ENCODE peak calls at places on chromosome 4, in four cellular contexts. D is stomach, H is PC-3, F is ovary. L is an unnamed sample.
A peak's percentile ranks its signal among the peaks of the same experiment; 100 is the strongest.

GRCh38 chr4:53592128-53592527 is 842 bp upstream of the LNX1 start:
- DNase-seq in D (no peak), F (no peak), H (no peak), L (no peak)

GRCh38 chr4:44583393-44583792 is 68.0 kb downstream of the YIPF7 start:
- DNase-seq in D (no peak), F (no peak), H (peak; percentile 10), L (no peak)

GRCh38 chr4:71558248-71558647 is 219.4 kb downstream of the SLC4A4 start:
- DNase-seq in H (peak; percentile 56), D (no peak), F (no peak), L (no peak)

GRCh38 chr4:182925298-182925738 is 8.1 kb upstream of the DCTD start:
- DNase-seq in F (peak; percentile 31), D (peak; percentile 83), H (peak; percentile 77), L (peak; percentile 59)

GRCh38 chr4:25938251-25939186 is 24.5 kb downstream of the SMIM20 start:
- DNase-seq in F (no peak), D (no peak), H (peak; percentile 5), L (peak; percentile 36)

GRCh38 chr4:154329268-154329858 is 162.2 kb downstream of the DCHS2 start:
- DNase-seq in F (peak; percentile 16), D (no peak), H (peak; percentile 59), L (no peak)

GRCh38 chr4:112515278-112516075 is 503 bp downstream of the NEUROG2 start:
- DNase-seq in H (peak; percentile 18), D (no peak), F (peak; percentile 31), L (no peak)

GRCh38 chr4:42104521-42104920 is 47.9 kb downstream of the BEND4 start:
- DNase-seq in F (no peak), H (peak; percentile 27), D (no peak), L (no peak)

GRCh38 chr4:114479595-114479994 is 119.0 kb upstream of the UGT8 start:
- DNase-seq in F (no peak), H (no peak), D (no peak), L (no peak)

GRCh38 chr4:26372525-26373172 is 51.8 kb downstream of the RBPJ start:
- DNase-seq in H (peak; percentile 62), D (no peak), F (no peak), L (peak; percentile 30)

DNA sequence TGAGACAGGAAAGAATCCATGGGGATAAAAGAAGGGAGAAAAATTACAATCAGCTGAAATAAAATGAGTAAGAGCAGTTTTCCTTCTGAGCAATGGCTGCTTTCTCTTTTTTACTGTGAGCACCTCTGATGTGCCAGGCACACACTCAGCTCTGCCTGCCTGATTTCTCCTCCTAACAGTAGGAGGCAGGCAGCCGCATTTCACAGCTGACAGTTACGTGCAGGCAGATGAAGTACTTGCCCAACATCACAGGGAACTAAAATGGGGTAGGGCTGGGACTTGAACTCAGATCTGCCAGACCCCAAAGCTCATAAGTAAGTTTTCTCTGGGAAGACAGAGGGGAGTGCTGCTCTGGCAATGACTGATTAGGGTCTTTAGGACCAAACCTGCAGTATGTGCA is 54.6 kb downstream of the C4orf50 start:
- DNase-seq in D (no peak), H (no peak), F (no peak), L (no peak)
- H3K27ac ChIP-seq in D (no peak overlapping the region), H (no peak overlapping the region), F (no peak overlapping the region), L (no peak overlapping the region)

GRCh38 chr4:72567821-72568620 is 1.0 kb downstream of the ADAMTS3 start:
- DNase-seq in H (peak; percentile 96), D (peak; percentile 40), F (peak; percentile 84), L (peak; percentile 51)
- H3K4me3 ChIP-seq in H (peak overlapping the region; percentile 92), D (peak overlapping the region; percentile 51), F (peak overlapping the region; percentile 59), L (peak overlapping the region; percentile 57)

GRCh38 chr4:168883513-168883912 is 126.5 kb downstream of the CBR4 start:
- DNase-seq in D (no peak), H (no peak), F (no peak), L (no peak)
- H3K27ac ChIP-seq in D (no peak overlapping the region), H (no peak overlapping the region), F (no peak overlapping the region), L (no peak overlapping the region)

DNA sequence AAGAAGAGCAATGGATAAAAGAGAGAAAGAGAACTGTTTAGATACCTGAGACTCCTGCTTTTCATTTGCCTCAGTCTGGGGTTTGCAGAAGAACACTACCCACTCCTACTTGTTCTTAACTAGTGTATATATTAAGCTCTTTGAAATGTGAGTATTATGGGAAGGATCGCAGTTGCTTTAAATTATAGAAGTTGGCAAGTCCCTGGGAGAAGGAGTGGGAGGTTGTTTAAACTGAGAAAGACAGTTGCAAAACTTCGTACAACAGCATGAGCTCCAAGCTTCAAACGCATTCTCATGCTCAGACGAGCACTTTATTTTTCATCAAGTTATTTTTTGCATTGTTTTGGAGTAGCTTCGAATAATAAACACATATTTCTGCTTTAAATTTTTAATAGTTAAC is 88.1 kb upstream of the C1QTNF7 start:
- DNase-seq in F (no peak), H (no peak), D (no peak), L (no peak)
- H3K4me3 ChIP-seq in F (peak overlapping the region; percentile 24), H (no peak overlapping the region), D (peak overlapping the region; percentile 28), L (peak overlapping the region; percentile 11)

DNA sequence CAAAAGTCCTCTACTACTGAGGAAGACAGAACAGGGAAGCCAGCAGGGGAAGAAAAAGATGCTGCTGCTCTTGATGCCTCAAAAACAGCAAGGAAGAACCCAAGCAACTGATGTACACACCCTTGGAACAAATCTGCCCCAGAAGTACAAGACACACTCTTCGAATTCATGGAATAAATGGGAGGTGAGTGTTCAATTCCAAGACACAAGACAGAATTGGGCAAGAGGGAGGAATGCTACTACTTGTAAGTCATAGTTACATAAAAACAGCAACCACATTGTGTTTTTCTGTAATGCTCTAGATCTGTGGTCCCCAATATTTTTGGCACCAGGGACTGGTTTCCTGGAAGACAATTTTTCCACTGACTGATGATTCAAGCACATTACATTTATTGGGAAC is 58.0 kb upstream of the H2AZ1 start:
- DNase-seq in D (no peak), F (no peak), H (no peak), L (no peak)
- H3K27ac ChIP-seq in D (no peak overlapping the region), F (no peak overlapping the region), H (no peak overlapping the region), L (no peak overlapping the region)

GRCh38 chr4:158781963-158782362 is 13.1 kb downstream of the FNIP2 start:
- DNase-seq in H (no peak), D (no peak), F (no peak), L (no peak)

GRCh38 chr4:158783775-158784174 is 14.9 kb downstream of the FNIP2 start:
- DNase-seq in F (no peak), D (no peak), H (peak; percentile 24), L (no peak)

GRCh38 chr4:158786155-158786581 is 17.3 kb downstream of the FNIP2 start:
- DNase-seq in H (no peak), F (no peak), D (no peak), L (no peak)

GRCh38 chr4:158778712-158779111 is 9.9 kb downstream of the FNIP2 start:
- DNase-seq in H (peak; percentile 53), D (peak; percentile 71), F (no peak), L (no peak)

GRCh38 chr4:158782539-158783360 is 13.9 kb downstream of the FNIP2 start:
- DNase-seq in H (no peak), D (no peak), F (no peak), L (no peak)
- H3K4me3 ChIP-seq in H (no peak overlapping the region), D (no peak overlapping the region), F (no peak overlapping the region), L (no peak overlapping the region)

DNA sequence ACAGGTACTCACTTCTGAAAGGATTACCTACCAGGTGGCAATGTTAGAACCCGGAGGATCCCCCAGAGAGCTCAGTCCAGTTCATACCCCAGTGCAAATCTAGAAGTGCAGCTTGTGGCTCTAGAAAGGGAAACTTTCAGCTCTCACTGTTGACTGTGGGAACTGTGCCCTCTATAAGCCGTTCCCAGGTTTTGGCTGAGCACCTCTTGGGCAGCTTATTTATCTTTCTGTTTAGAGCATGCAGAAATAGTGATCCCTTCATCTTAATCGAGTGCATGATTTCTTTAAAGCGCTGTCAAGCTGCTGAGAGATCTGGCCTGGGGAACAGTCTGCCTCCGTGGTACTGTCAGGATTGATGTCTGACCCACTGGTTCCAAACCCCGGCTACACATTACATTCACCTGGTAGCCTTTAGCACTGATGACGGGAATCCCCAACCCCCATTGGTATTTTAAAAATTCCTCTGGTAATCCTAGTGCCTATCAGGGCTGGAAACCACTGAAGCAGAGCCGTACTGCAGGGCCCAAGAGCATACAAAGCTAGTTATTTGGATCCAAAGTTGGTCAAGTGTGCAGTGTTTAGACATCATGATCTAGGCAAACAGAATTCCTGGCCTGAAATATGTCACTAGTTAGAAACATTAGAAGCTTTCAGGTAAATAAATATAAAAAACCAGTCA is 103.2 kb downstream of the KLHL8 start:
- DNase-seq in D (no peak), F (no peak), H (no peak), L (no peak)
- H3K27ac ChIP-seq in D (no peak overlapping the region), F (no peak overlapping the region), H (no peak overlapping the region), L (peak overlapping the region; percentile 44)

DNA sequence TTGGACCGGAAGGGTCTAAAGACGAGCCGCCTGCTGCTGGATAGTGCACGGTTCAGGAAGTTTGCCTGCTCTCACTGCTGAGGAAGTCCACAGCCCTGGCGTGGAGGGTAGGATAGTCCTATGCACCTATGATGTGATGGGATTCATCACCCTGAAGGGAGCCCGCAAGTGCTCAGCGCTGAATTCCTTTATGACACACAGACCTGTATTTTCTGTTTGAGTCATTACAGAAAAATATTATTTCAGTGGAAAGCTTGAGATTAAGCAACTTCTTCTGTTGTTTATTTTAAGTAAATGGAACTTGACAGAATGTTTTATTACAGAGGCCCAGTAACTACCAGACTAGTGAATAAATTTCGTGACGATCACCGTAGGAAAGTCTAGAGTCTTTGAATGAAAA is 123.2 kb downstream of the TRIML1 start:
- DNase-seq in F (no peak), D (no peak), H (no peak), L (no peak)
- H3K4me3 ChIP-seq in F (no peak overlapping the region), D (no peak overlapping the region), H (no peak overlapping the region), L (no peak overlapping the region)

L was measured in heart right ventricle.